ENCODE peak calls at places on chromosomes 16 and 17, in four cellular contexts. T, E, S and N are unnamed samples.

GRCh38 chr17:81387235-81388060 is 7.8 kb upstream of the BAHCC1 start:
- DNase-seq in S (peak), E (peak), T (no peak), N (peak)

GRCh38 chr17:65177901-65178300 is 40.7 kb downstream of the RGS9 start:
- DNase-seq in T (no peak), S (no peak), E (no peak), N (no peak)

GRCh38 chr16:13439766-13440165 is 480.2 kb upstream of the ERCC4 start:
- DNase-seq in T (no peak), E (no peak), S (no peak), N (no peak)

GRCh38 chr16:17590711-17591654 is 120.2 kb upstream of the XYLT1 start:
- DNase-seq in E (peak), T (no peak), S (peak), N (peak)

GRCh38 chr16:79862601-79863000 is 262.1 kb upstream of the MAF start:
- DNase-seq in T (no peak), S (no peak), E (no peak), N (no peak)

GRCh38 chr16:69833357-69833781 is 71.2 kb downstream of the WWP2 start:
- DNase-seq in S (no peak), E (no peak), T (no peak), N (no peak)

GRCh38 chr16:66391726-66392670 is 25.5 kb downstream of the CDH5 start:
- DNase-seq in E (no peak), S (no peak), T (no peak), N (no peak)

GRCh38 chr16:27234603-27235002 is 31.3 kb downstream of the KDM8 start:
- DNase-seq in E (no peak), T (no peak), S (no peak), N (no peak)

GRCh38 chr17:78168906-78169793 is 769 bp downstream of the SYNGR2 start:
- DNase-seq in T (peak), E (peak), S (peak), N (peak)

GRCh38 chr16:17258848-17259713 is 211.7 kb downstream of the XYLT1 start:
- DNase-seq in T (no peak), E (no peak), S (no peak), N (no peak)

GRCh38 chr16:88869673-88869980 is 3.2 kb upstream of the PABPN1L start:
- DNase-seq in E (no peak), S (no peak), T (no peak), N (no peak)

GRCh38 chr16:86611958-86612357 is 33.6 kb downstream of the FOXL1 start:
- DNase-seq in S (no peak), E (no peak), T (no peak), N (no peak)

GRCh38 chr17:57861737-57862409 is 12.0 kb upstream of the MRPS23 start:
- DNase-seq in S (no peak), E (no peak), T (no peak), N (no peak)

GRCh38 chr16:3012828-3013420 is at the start of gene CLDN9:
- DNase-seq in T (peak), S (no peak), E (no peak), N (no peak)

GRCh38 chr17:74210191-74211140 is 2.9 kb upstream of the TTYH2 start:
- DNase-seq in E (peak), T (peak), S (peak), N (peak)

GRCh38 chr16:49604602-49605001 is 231.0 kb downstream of the C16orf78 start:
- DNase-seq in S (no peak), E (no peak), T (no peak), N (no peak)

GRCh38 chr17:81465912-81466311 is 46.7 kb downstream of the ACTG1 start:
- DNase-seq in T (no peak), E (no peak), S (no peak), N (no peak)

GRCh38 chr16:77807-78443 is at the start of gene MPG:
- DNase-seq in T (peak), E (peak), S (peak), N (peak)

GRCh38 chr17:79748296-79749099 is 17.8 kb downstream of the ENPP7 start:
- DNase-seq in E (no peak), T (no peak), S (no peak), N (no peak)

GRCh38 chr16:4327782-4328579 is 12.1 kb downstream of the GLIS2 start:
- DNase-seq in T (no peak), E (peak), S (no peak), N (peak)

GRCh38 chr16:89202422-89203215 is 2.3 kb upstream of the SLC22A31 start:
- DNase-seq in S (no peak), T (no peak), E (no peak), N (no peak)

GRCh38 chr16:29821663-29822115 is 1.4 kb downstream of the MVP start:
- DNase-seq in E (no peak), S (no peak), T (no peak), N (no peak)

GRCh38 chr17:57607553-57608120 is 137.5 kb downstream of the CCDC182 start:
- DNase-seq in E (no peak), T (no peak), S (no peak), N (no peak)

GRCh38 chr16:4176794-4177438 is 60.7 kb upstream of the ADCY9 start:
- DNase-seq in S (no peak), T (no peak), E (no peak), N (no peak)

GRCh38 chr17:72193395-72194106 is 72.7 kb downstream of the SOX9 start:
- DNase-seq in T (no peak), E (no peak), S (no peak), N (no peak)

GRCh38 chr17:79188048-79188447 is 113.4 kb downstream of the ENGASE start:
- DNase-seq in E (no peak), T (peak), S (no peak), N (no peak)

GRCh38 chr17:48290378-48290777 is 139.6 kb downstream of the SKAP1 start:
- DNase-seq in S (no peak), E (no peak), T (no peak), N (no peak)

GRCh38 chr17:53032861-53033271 is 789.9 kb upstream of the KIF2B start:
- DNase-seq in E (no peak), S (no peak), T (peak), N (no peak)

GRCh38 chr17:77441130-77441920 is 300.6 kb downstream of the SEC14L1 start:
- DNase-seq in E (peak), S (peak), T (no peak), N (peak)

GRCh38 chr16:86455116-86455515 is 55.2 kb upstream of the FOXF1 start:
- DNase-seq in T (no peak), S (no peak), E (no peak), N (no peak)

GRCh38 chr17:2405247-2405926 is 4.5 kb upstream of the MNT start:
- DNase-seq in S (no peak), E (no peak), T (no peak), N (no peak)

GRCh38 chr17:66976781-66977201 is 12.3 kb downstream of the CACNG4 start:
- DNase-seq in T (no peak), S (no peak), E (no peak), N (no peak)

GRCh38 chr17:17692353-17693252 is 11.3 kb downstream of the RAI1 start:
- DNase-seq in S (no peak), T (no peak), E (no peak), N (no peak)

GRCh38 chr16:30766206-30766921 is 4.2 kb downstream of the RNF40 start:
- DNase-seq in T (no peak), E (no peak), S (no peak), N (no peak)

GRCh38 chr16:88356727-88357199 is 26.0 kb upstream of the ZNF469 start:
- DNase-seq in S (no peak), T (no peak), E (no peak), N (no peak)